ENCODE peak calls at places on chromosomes 5 and 9, in eight cellular contexts. One of them, this sample, is unnamed.

GRCh38 chr9:91120200-91120599 is 241.5 kb downstream of the AUH start:
- DNase-seq in stomach: no peak
- DNase-seq in GM12878: no peak
- DNase-seq in prostate gland: peak
- DNase-seq in sigmoid colon: no peak
- DNase-seq in H1: no peak
- DNase-seq in spleen: no peak
- DNase-seq in K562: no peak
- DNase-seq in this sample: no peak

GRCh38 chr9:108687360-108687981 is 168.3 kb downstream of the ACTL7B start:
- DNase-seq in stomach: no peak
- DNase-seq in GM12878: no peak
- DNase-seq in prostate gland: no peak
- DNase-seq in sigmoid colon: no peak
- DNase-seq in H1: no peak
- DNase-seq in spleen: no peak
- DNase-seq in K562: no peak
- DNase-seq in this sample: no peak

GRCh38 chr5:176793736-176794135 is 16.6 kb upstream of the UNC5A start:
- DNase-seq in stomach: no peak
- DNase-seq in GM12878: no peak
- DNase-seq in prostate gland: no peak
- DNase-seq in sigmoid colon: no peak
- DNase-seq in H1: no peak
- DNase-seq in spleen: no peak
- DNase-seq in K562: no peak
- DNase-seq in this sample: no peak

GRCh38 chr5:168892618-168893017 is 313.4 kb upstream of the PANK3 start:
- DNase-seq in stomach: no peak
- DNase-seq in GM12878: no peak
- DNase-seq in prostate gland: no peak
- DNase-seq in sigmoid colon: no peak
- DNase-seq in H1: no peak
- DNase-seq in spleen: no peak
- DNase-seq in K562: no peak
- DNase-seq in this sample: no peak

GRCh38 chr5:4128994-4129393 is 533.4 kb downstream of the IRX1 start:
- DNase-seq in stomach: no peak
- DNase-seq in GM12878: no peak
- DNase-seq in prostate gland: no peak
- DNase-seq in sigmoid colon: no peak
- DNase-seq in H1: no peak
- DNase-seq in spleen: no peak
- DNase-seq in K562: no peak
- DNase-seq in this sample: no peak

GRCh38 chr9:135077497-135078200 is 9.8 kb upstream of the OLFM1 start:
- DNase-seq in stomach: peak
- DNase-seq in GM12878: no peak
- DNase-seq in prostate gland: no peak
- DNase-seq in sigmoid colon: peak
- DNase-seq in H1: no peak
- DNase-seq in spleen: peak
- DNase-seq in K562: peak
- DNase-seq in this sample: no peak

GRCh38 chr5:164433471-164433870 is 928.1 kb downstream of the MAT2B start:
- DNase-seq in stomach: no peak
- DNase-seq in GM12878: no peak
- DNase-seq in prostate gland: no peak
- DNase-seq in sigmoid colon: no peak
- DNase-seq in H1: no peak
- DNase-seq in spleen: no peak
- DNase-seq in K562: no peak
- DNase-seq in this sample: no peak

GRCh38 chr9:95125652-95126051 is 191.9 kb downstream of the FANCC start:
- DNase-seq in stomach: no peak
- DNase-seq in GM12878: no peak
- DNase-seq in prostate gland: no peak
- DNase-seq in sigmoid colon: peak
- DNase-seq in H1: no peak
- DNase-seq in spleen: no peak
- DNase-seq in K562: no peak
- DNase-seq in this sample: no peak

GRCh38 chr5:168430303-168430702 is 56.0 kb upstream of the RARS1 start:
- DNase-seq in stomach: no peak
- DNase-seq in GM12878: no peak
- DNase-seq in prostate gland: no peak
- DNase-seq in sigmoid colon: no peak
- DNase-seq in H1: no peak
- DNase-seq in spleen: no peak
- DNase-seq in K562: no peak
- DNase-seq in this sample: no peak

GRCh38 chr9:133066181-133066983 is 4.6 kb downstream of the CEL start:
- DNase-seq in stomach: no peak
- DNase-seq in GM12878: no peak
- DNase-seq in prostate gland: no peak
- DNase-seq in sigmoid colon: no peak
- DNase-seq in H1: no peak
- DNase-seq in spleen: peak
- DNase-seq in K562: no peak
- DNase-seq in this sample: no peak

GRCh38 chr5:128253224-128253623 is 169.7 kb downstream of the SLC12A2 start:
- DNase-seq in stomach: no peak
- DNase-seq in GM12878: no peak
- DNase-seq in prostate gland: no peak
- DNase-seq in sigmoid colon: no peak
- DNase-seq in H1: no peak
- DNase-seq in spleen: no peak
- DNase-seq in K562: no peak
- DNase-seq in this sample: no peak

GRCh38 chr5:179165421-179166170 is 105.4 kb downstream of the ZNF354C start:
- DNase-seq in stomach: no peak
- DNase-seq in GM12878: no peak
- DNase-seq in prostate gland: no peak
- DNase-seq in sigmoid colon: peak
- DNase-seq in H1: no peak
- DNase-seq in spleen: peak
- DNase-seq in K562: no peak
- DNase-seq in this sample: no peak

GRCh38 chr5:117380316-117380715 is 805.7 kb upstream of the SEMA6A start:
- DNase-seq in stomach: no peak
- DNase-seq in GM12878: no peak
- DNase-seq in prostate gland: no peak
- DNase-seq in sigmoid colon: no peak
- DNase-seq in H1: no peak
- DNase-seq in spleen: no peak
- DNase-seq in K562: no peak
- DNase-seq in this sample: no peak

GRCh38 chr9:97812247-97812543 is 40.8 kb upstream of the FOXE1 start:
- DNase-seq in stomach: no peak
- DNase-seq in GM12878: no peak
- DNase-seq in prostate gland: no peak
- DNase-seq in sigmoid colon: no peak
- DNase-seq in H1: no peak
- DNase-seq in spleen: no peak
- DNase-seq in K562: no peak
- DNase-seq in this sample: no peak

GRCh38 chr5:50717615-50718014 is 51.2 kb downstream of the PARP8 start:
- DNase-seq in stomach: no peak
- DNase-seq in GM12878: no peak
- DNase-seq in prostate gland: no peak
- DNase-seq in sigmoid colon: no peak
- DNase-seq in H1: no peak
- DNase-seq in spleen: no peak
- DNase-seq in K562: no peak
- DNase-seq in this sample: no peak

GRCh38 chr9:69443178-69443577 is 118.2 kb downstream of the ENTREP1 start:
- DNase-seq in stomach: no peak
- DNase-seq in GM12878: no peak
- DNase-seq in prostate gland: no peak
- DNase-seq in sigmoid colon: no peak
- DNase-seq in H1: no peak
- DNase-seq in spleen: no peak
- DNase-seq in K562: no peak
- DNase-seq in this sample: no peak

GRCh38 chr5:132134384-132134783 is 60.8 kb downstream of the CSF2 start:
- DNase-seq in stomach: no peak
- DNase-seq in GM12878: no peak
- DNase-seq in prostate gland: no peak
- DNase-seq in sigmoid colon: no peak
- DNase-seq in H1: no peak
- DNase-seq in spleen: no peak
- DNase-seq in K562: no peak
- DNase-seq in this sample: no peak

GRCh38 chr9:121261107-121261460 is 6.9 kb upstream of the GSN start:
- DNase-seq in stomach: no peak
- DNase-seq in GM12878: no peak
- DNase-seq in prostate gland: no peak
- DNase-seq in sigmoid colon: peak
- DNase-seq in H1: no peak
- DNase-seq in spleen: no peak
- DNase-seq in K562: no peak
- DNase-seq in this sample: no peak

DNA sequence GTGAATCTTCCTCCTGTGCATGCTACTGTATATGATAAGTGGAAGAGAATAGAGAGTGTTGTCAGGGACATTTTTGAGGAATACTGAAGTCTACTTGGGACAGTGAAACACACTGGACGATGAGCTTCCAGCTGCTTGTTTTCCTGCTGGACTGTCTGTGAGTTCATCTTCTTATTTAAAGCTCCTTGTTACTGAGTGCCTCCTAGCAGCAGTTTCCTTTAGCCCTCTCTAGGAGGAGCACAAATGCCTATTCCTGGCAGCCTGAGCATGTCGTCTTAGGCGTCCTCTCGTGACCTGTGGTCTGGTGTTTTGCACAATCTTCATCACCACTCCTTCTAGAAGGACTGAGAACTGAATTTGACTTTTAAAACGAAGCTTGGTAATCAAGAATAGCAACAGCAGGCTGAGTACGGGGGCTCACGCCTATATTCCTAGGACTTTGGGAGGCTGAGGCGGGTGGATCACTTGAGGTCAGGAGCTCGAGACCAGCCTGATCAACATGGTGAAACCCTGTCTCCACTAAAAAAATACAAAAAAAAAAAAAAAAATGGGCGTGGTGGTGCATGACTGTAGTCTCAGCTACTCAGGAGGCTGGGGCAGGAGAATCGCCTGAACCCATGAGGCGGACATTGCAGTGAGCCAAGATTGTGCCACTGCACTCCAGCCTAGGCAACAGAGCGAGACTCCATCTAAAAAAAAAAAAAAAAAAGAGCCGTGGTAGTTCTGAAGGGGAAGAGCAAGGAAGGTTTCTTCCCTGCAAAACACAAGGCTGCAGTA is 44.0 kb downstream of the ANKRD33B start:
- DNase-seq in stomach: no peak
- DNase-seq in GM12878: peak
- DNase-seq in prostate gland: no peak
- DNase-seq in sigmoid colon: peak
- DNase-seq in H1: no peak
- DNase-seq in spleen: no peak
- DNase-seq in K562: peak
- DNase-seq in this sample: no peak
- TF ChIP-seq POLR2AphosphoS5 in stomach: peak
- TF ChIP-seq POLR2AphosphoS5 in GM12878: peak
- TF ChIP-seq POLR2AphosphoS5 in prostate gland: peak
- TF ChIP-seq POLR2AphosphoS5 in sigmoid colon: no peak
- TF ChIP-seq POLR2AphosphoS5 in H1: no peak
- TF ChIP-seq POLR2AphosphoS5 in spleen: no peak
- TF ChIP-seq POLR2AphosphoS5 in K562: no peak
- TF ChIP-seq POLR2AphosphoS5 in this sample: no peak

GRCh38 chr5:181221792-181222629 is 1.1 kb upstream of the TRIM41 start:
- DNase-seq in stomach: peak
- DNase-seq in GM12878: peak
- DNase-seq in prostate gland: peak
- DNase-seq in sigmoid colon: peak
- DNase-seq in H1: peak
- DNase-seq in spleen: peak
- DNase-seq in K562: no peak
- DNase-seq in this sample: no peak
- TF ChIP-seq POLR2A in stomach: no peak
- TF ChIP-seq POLR2A in GM12878: peak
- TF ChIP-seq POLR2A in prostate gland: no peak
- TF ChIP-seq POLR2A in sigmoid colon: no peak
- TF ChIP-seq POLR2A in H1: no peak
- TF ChIP-seq POLR2A in spleen: no peak
- TF ChIP-seq POLR2A in K562: peak
- TF ChIP-seq POLR2A in this sample: no peak

DNA sequence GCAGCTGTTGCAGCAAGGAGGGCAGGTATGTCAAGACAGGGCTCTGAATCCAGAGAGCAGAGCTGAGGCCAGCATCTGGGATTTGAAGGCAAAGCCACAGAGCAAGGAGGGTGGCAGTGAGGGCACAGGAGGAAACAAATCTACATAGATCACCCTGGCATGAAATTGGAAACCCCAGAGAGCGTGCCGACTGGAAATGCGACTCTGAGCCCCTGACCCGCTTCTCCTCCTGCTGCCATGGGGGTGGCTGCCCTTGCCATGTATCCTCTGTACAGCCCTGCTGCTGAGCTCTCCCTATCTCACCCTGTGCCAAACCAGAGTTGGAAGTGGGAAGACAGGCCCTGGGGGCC is 76.7 kb downstream of the COL27A1 start:
- DNase-seq in stomach: no peak
- DNase-seq in GM12878: no peak
- DNase-seq in prostate gland: no peak
- DNase-seq in sigmoid colon: no peak
- DNase-seq in H1: no peak
- DNase-seq in spleen: no peak
- DNase-seq in K562: no peak
- DNase-seq in this sample: no peak
- TF ChIP-seq POLR2AphosphoS5 in stomach: no peak
- TF ChIP-seq POLR2AphosphoS5 in GM12878: no peak
- TF ChIP-seq POLR2AphosphoS5 in prostate gland: no peak
- TF ChIP-seq POLR2AphosphoS5 in sigmoid colon: no peak
- TF ChIP-seq POLR2AphosphoS5 in H1: no peak
- TF ChIP-seq POLR2AphosphoS5 in spleen: no peak
- TF ChIP-seq POLR2AphosphoS5 in K562: no peak
- TF ChIP-seq POLR2AphosphoS5 in this sample: no peak

DNA sequence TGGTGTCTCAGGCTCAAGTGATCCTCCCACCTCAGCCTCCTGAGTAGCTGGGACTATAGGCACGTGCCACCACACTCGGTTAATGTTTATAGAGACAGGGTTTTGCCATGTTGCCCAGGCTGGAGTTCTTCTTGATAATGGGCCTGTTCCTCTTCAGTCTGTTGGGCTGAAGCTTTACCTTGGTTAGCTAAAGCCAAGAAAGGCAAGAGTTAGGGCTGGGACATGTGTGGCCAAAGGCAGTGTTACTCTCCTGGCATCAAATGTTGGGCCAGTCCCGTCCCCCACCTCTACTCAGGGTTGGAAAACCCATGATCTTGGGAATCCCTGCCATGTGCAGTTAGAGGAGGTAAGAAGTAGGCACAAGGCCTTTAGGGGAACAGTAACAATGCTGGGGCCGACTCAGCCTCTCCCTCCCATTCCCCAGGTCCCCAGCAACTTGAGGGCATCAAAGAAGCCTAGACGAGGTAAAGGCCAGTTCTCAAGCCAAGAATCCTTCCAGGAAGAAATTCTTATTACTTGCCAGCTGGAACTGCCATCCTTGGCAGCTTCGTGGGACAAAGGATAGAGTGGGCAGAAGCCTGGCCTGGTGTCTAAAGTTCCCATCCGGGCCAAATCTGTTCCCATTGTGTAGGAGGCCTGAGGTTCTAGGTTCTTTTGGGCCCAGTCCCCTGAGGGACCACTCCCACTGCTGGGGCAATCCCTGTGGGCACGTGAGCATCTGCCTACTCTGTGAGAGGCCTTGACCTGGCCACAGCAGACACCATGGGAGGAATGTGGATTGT is 4.5 kb downstream of the EGR1 start:
- DNase-seq in stomach: peak
- DNase-seq in GM12878: no peak
- DNase-seq in prostate gland: no peak
- DNase-seq in sigmoid colon: peak
- DNase-seq in H1: peak
- DNase-seq in spleen: no peak
- DNase-seq in K562: no peak
- DNase-seq in this sample: no peak
- TF ChIP-seq POLR2A in stomach: peak
- TF ChIP-seq POLR2A in GM12878: peak
- TF ChIP-seq POLR2A in prostate gland: no peak
- TF ChIP-seq POLR2A in sigmoid colon: no peak
- TF ChIP-seq POLR2A in H1: no peak
- TF ChIP-seq POLR2A in spleen: no peak
- TF ChIP-seq POLR2A in K562: peak
- TF ChIP-seq POLR2A in this sample: peak